ENCODE peak calls at places on chromosomes 5 and 9, in five cellular contexts. F, L, O, I and U are unnamed samples.

GRCh38 chr9:87546704-87547103 is 49.0 kb downstream of the DAPK1 start:
- DNase-seq in F (no peak), L (no peak), I (no peak), O (no peak), U (no peak)

GRCh38 chr5:168219515-168220410 is 71.7 kb upstream of the WWC1 start:
- DNase-seq in O (peak), L (no peak), I (peak), F (peak), U (peak)

GRCh38 chr5:128062172-128062746 is 21.3 kb upstream of the SLC12A2 start:
- DNase-seq in I (peak), L (no peak), F (no peak), O (no peak), U (no peak)

GRCh38 chr9:94153905-94154304 is 69.6 kb downstream of the PTPDC1 start:
- DNase-seq in O (no peak), I (no peak), L (no peak), F (no peak), U (no peak)

GRCh38 chr9:38018964-38019602 is 49.9 kb downstream of the SHB start:
- DNase-seq in F (peak), I (peak), L (peak), O (no peak), U (no peak)

GRCh38 chr9:136625101-136626065 is 37.3 kb upstream of the EGFL7 start:
- DNase-seq in L (peak), I (peak), F (peak), O (no peak), U (no peak)

GRCh38 chr9:73640971-73641370 is 489.3 kb downstream of the ANXA1 start:
- DNase-seq in L (no peak), F (no peak), O (no peak), I (no peak), U (no peak)

GRCh38 chr5:40677456-40677855 is 2.3 kb upstream of the PTGER4 start:
- DNase-seq in I (no peak), O (no peak), F (no peak), L (no peak), U (no peak)

GRCh38 chr9:126671381-126671831 is 57.7 kb downstream of the LMX1B start:
- DNase-seq in I (no peak), L (peak), O (no peak), F (no peak), U (no peak)

GRCh38 chr9:130660683-130661460 is 3.5 kb upstream of the PRDM12 start:
- DNase-seq in I (no peak), O (no peak), L (no peak), F (no peak), U (no peak)

GRCh38 chr5:53503819-53504218 is 23.4 kb downstream of the FST start:
- DNase-seq in L (no peak), O (no peak), F (no peak), I (no peak), U (no peak)

GRCh38 chr5:167899490-167899889 is 392.0 kb upstream of the WWC1 start:
- DNase-seq in F (no peak), O (no peak), I (no peak), L (no peak), U (no peak)

GRCh38 chr5:179404321-179405053 is 59.2 kb upstream of the ADAMTS2 start:
- DNase-seq in O (no peak), I (peak), L (no peak), F (no peak), U (no peak)

GRCh38 chr5:95238560-95239325 is 46.2 kb downstream of the MCTP1 start:
- DNase-seq in O (no peak), L (no peak), I (no peak), F (no peak), U (no peak)

GRCh38 chr9:79572891-79573696 is 1.3 kb downstream of the TLE4 start:
- DNase-seq in L (peak), I (no peak), O (peak), F (peak), U (no peak)

GRCh38 chr5:34524123-34524522 is 132.0 kb upstream of the RAI14 start:
- DNase-seq in F (no peak), L (no peak), I (peak), O (no peak), U (no peak)

GRCh38 chr9:106356924-106357323 is 506.0 kb upstream of the ZNF462 start:
- DNase-seq in I (no peak), O (no peak), L (no peak), F (no peak), U (no peak)

GRCh38 chr9:107340920-107341632 is 58.0 kb downstream of the RAD23B start:
- DNase-seq in I (peak), O (peak), L (peak), F (peak), U (peak)

GRCh38 chr9:34380511-34381315 is 4.0 kb upstream of the MYORG start:
- DNase-seq in I (peak), F (peak), L (peak), O (peak), U (no peak)

GRCh38 chr5:9483779-9484178 is 62.1 kb downstream of the SEMA5A start:
- DNase-seq in I (peak), O (no peak), F (no peak), L (no peak), U (no peak)

GRCh38 chr9:35664531-35665470 is at the start of gene ARHGEF39:
- DNase-seq in F (peak), O (peak), L (peak), I (peak), U (no peak)
- TF ChIP-seq CTCF in F (no peak), O (no peak), L (no peak), I (peak), U (peak)

DNA sequence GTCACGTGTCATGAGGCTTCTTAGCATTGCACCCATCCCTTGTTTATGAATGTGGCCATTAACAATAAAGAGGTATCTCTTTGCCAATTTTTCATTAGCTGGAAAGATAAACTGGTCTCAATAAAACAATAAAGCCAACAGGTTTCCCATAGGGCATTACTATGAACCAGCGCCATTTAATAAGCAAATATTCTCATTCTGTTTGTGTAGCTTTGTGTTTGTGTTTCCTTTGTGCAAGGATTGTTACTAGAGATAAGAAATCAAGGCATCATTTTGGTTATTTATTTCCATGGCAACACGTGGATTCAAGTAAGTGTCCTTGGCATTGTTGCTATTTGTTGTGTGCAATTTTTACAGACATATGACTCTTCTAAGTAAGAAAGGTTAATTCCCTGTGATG is 37.5 kb upstream of the CAST start:
- DNase-seq in L (no peak), O (no peak), I (no peak), F (no peak), U (no peak)
- TF ChIP-seq CTCF in L (no peak), O (no peak), I (no peak), F (no peak), U (no peak)

GRCh38 chr5:142110046-142110531 is 1.5 kb downstream of the NDFIP1 start:
- DNase-seq in F (no peak), L (peak), O (no peak), I (peak), U (no peak)
- TF ChIP-seq CTCF in F (no peak), L (peak), O (no peak), I (peak), U (no peak)

DNA sequence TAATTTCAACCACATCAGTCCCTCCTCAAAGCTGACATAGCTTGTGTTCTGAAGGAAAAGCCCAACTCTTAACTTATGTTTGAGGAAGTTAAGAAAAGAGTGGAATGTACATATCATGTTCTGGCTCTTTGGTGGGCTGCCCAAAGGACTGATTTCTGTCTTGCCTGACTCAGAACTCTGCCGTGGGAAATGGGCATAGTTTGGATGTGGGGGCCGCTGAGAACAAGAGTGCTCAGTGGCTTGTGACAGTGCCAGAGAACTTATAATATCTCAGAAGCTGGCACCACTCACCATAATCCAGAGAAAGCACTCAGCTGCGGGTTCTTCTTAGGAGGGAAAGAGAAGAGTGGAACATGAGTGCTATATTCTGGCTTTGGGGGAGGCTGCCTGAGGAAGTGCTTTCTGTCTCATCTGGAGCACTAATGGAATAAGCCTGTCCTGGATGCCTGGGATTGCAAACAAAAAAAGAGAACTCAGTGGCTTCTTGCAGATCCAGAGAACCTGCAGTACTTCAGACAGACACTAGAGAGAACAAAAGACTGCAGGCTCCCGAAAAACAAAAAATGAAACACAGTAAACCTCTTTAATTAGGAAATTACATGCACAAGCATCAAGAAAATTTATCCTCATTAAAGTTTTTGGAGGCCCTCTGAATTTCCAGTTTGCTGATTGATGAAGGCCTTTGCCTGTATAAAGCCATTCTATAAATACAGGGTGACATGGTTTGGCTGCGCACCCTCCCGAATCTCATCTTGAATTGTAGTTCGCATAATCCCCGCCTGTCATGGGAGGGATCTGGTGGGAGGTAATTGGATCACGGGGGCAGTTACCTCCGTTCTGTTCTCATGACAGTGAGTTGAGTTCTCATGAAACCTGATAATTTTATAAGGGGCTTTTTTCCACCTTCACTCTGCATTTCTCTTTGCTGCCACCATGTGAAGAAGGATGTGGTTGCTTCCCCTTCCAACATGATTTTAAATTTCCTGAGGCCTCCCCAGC is 207.0 kb downstream of the DMAC1 start:
- DNase-seq in L (no peak), O (no peak), F (no peak), I (no peak), U (no peak)
- TF ChIP-seq CTCF in L (no peak), O (no peak), F (no peak), I (no peak), U (peak)